ENCODE peak calls at places on chromosomes 4 and X, in five cellular contexts. H is activated gamma-delta T cell treated with Interleukin-2 at 50 U/mL for 16 hours, W is GOT3, O is heart right ventricle, M is NCI-H1105 treated with DMSO at 0.1 percent for 48 hours. V is an unnamed sample.

GRCh38 chr4:176277162-176277904 is 8.3 kb upstream of the ASB5 start:
- DNase-seq in H (no peak), M (peak), O (peak), W (no peak), V (no peak)

GRCh38 chr4:83535520-83535944 is 376 bp upstream of the GPAT3 start:
- DNase-seq in H (no peak), M (peak), O (peak), W (peak), V (no peak)

GRCh38 chrX:105451426-105451825 is 230.9 kb upstream of the TEX13A start:
- DNase-seq in W (no peak), M (no peak), H (no peak), O (no peak), V (no peak)

GRCh38 chr4:180099962-180100361 is 2143.2 kb upstream of the TENM3 start:
- DNase-seq in O (no peak), W (no peak), H (no peak), M (no peak), V (no peak)

GRCh38 chr4:122119739-122120138 is 32.4 kb upstream of the BLTP1 start:
- DNase-seq in H (no peak), O (no peak), W (no peak), M (no peak), V (no peak)

GRCh38 chr4:139301821-139302611 is at the start of gene NDUFC1:
- DNase-seq in M (peak), H (peak), W (no peak), O (peak), V (peak)

GRCh38 chr4:123786955-123787354 is 390.4 kb downstream of the SPRY1 start:
- DNase-seq in W (no peak), H (no peak), M (no peak), O (peak), V (no peak)

GRCh38 chrX:153539171-153539978 is 21.9 kb downstream of the ATP2B3 start:
- DNase-seq in O (peak), W (peak), M (no peak), H (peak), V (peak)

GRCh38 chrX:130916636-130917422 is 13.8 kb upstream of the ENOX2 start:
- DNase-seq in H (peak), W (no peak), M (peak), O (peak), V (peak)

GRCh38 chr4:101279377-101279871 is 67.9 kb downstream of the PPP3CA start:
- DNase-seq in O (peak), M (no peak), H (no peak), W (no peak), V (no peak)

GRCh38 chr4:147837435-147837834 is 105.5 kb downstream of the ARHGAP10 start:
- DNase-seq in H (no peak), O (no peak), W (no peak), M (no peak), V (no peak)

GRCh38 chr4:69049860-69050259 is 46.4 kb upstream of the UGT2B7 start:
- DNase-seq in M (no peak), H (no peak), O (no peak), W (no peak), V (no peak)

GRCh38 chrX:136146614-136147319 is 566 bp upstream of the FHL1 start:
- DNase-seq in O (peak), H (peak), M (peak), W (no peak), V (no peak)

GRCh38 chrX:103585421-103586313 is at the start of gene TCEAL4:
- DNase-seq in O (peak), H (peak), W (peak), M (peak), V (peak)

GRCh38 chrX:107551546-107551945 is 76.8 kb upstream of the PRPS1 start:
- DNase-seq in O (no peak), M (peak), H (no peak), W (no peak), V (no peak)

GRCh38 chr4:82432596-82432995 is 2.2 kb downstream of the ENOPH1 start:
- DNase-seq in M (no peak), H (no peak), O (no peak), W (no peak), V (no peak)

GRCh38 chrX:54866606-54867005 is 54.0 kb upstream of the TRO start:
- DNase-seq in W (no peak), O (no peak), M (no peak), H (no peak), V (no peak)

GRCh38 chrX:153794897-153795816 is 689 bp downstream of the SSR4 start:
- DNase-seq in M (no peak), W (no peak), O (no peak), H (peak), V (no peak)

GRCh38 chr4:118833192-118833820 is 2.6 kb downstream of the SEC24D start:
- DNase-seq in H (no peak), M (no peak), W (no peak), O (no peak), V (no peak)

GRCh38 chrX:40867352-40867751 is 132.0 kb upstream of the MED14 start:
- DNase-seq in M (no peak), W (no peak), O (no peak), H (no peak), V (no peak)

GRCh38 chr4:164935363-164935762 is 42.1 kb downstream of the TRIM61 start:
- DNase-seq in O (no peak), H (no peak), W (no peak), M (peak), V (no peak)

GRCh38 chr4:123257563-123257962 is 139.0 kb upstream of the SPRY1 start:
- DNase-seq in O (no peak), W (no peak), M (no peak), H (no peak), V (no peak)

V was measured in B cell.